ENCODE peak calls at places on chromosomes 3 and 15, in nine cellular contexts. F, Z, X, E, R, K, G, W and H are unnamed samples.

GRCh38 chr3:34957707-34958106 is 681.6 kb upstream of the ARPP21 start:
- DNase-seq in F (no peak), G (no peak), K (no peak), X (no peak), Z (no peak), R (no peak), W (no peak), E (no peak), H (no peak)

GRCh38 chr15:45425135-45425534 is 46.8 kb upstream of the GATM start:
- DNase-seq in Z (no peak), X (no peak), R (no peak), W (no peak), G (peak; percentile 19), K (no peak), E (no peak), F (no peak), H (no peak)

GRCh38 chr15:66842710-66843441 is 140.8 kb downstream of the SMAD6 start:
- DNase-seq in E (no peak), R (peak; percentile 71), Z (peak; percentile 81), W (peak; percentile 37), X (peak; percentile 75), F (peak; percentile 91), G (peak; percentile 58), K (peak; percentile 77), H (peak; percentile 70)

GRCh38 chr15:38702178-38702912 is 137.7 kb upstream of the RASGRP1 start:
- DNase-seq in R (peak; percentile 56), Z (no peak), F (no peak), E (no peak), G (no peak), K (no peak), W (peak; percentile 44), X (no peak), H (no peak)

GRCh38 chr3:114285648-114286230 is 8.1 kb upstream of the TIGIT start:
- DNase-seq in X (no peak), E (no peak), K (no peak), Z (no peak), R (no peak), W (no peak), G (no peak), F (no peak), H (no peak)

GRCh38 chr15:68789041-68789920 is 31.4 kb downstream of the ANP32A start:
- DNase-seq in F (no peak), W (no peak), G (peak; percentile 34), E (no peak), K (no peak), R (peak; percentile 59), Z (no peak), X (no peak), H (no peak)

GRCh38 chr3:76505202-76505875 is 534.6 kb upstream of the ROBO2 start:
- DNase-seq in E (no peak), R (no peak), G (no peak), K (no peak), F (no peak), W (no peak), X (no peak), Z (no peak), H (no peak)

GRCh38 chr3:99781761-99782160 is 35.9 kb upstream of the CMSS1 start:
- DNase-seq in E (no peak), Z (no peak), G (no peak), W (no peak), K (no peak), X (no peak), F (no peak), R (no peak), H (no peak)

GRCh38 chr15:45163508-45163856 is 24.3 kb downstream of the SHF start:
- DNase-seq in Z (no peak), W (no peak), K (no peak), R (no peak), E (no peak), G (no peak), X (no peak), F (no peak), H (no peak)

GRCh38 chr3:159252772-159253384 is 451.0 kb downstream of the MFSD1 start:
- DNase-seq in R (no peak), X (no peak), E (peak; percentile 70), W (peak; percentile 10), F (no peak), K (no peak), Z (peak; percentile 5), G (peak; percentile 80), H (no peak)

GRCh38 chr3:129627350-129628168 is 21.1 kb upstream of the PLXND1 start:
- DNase-seq in Z (peak; percentile 78), F (peak; percentile 87), W (peak; percentile 77), G (peak; percentile 90), R (no peak), E (peak; percentile 61), X (no peak), K (peak; percentile 81), H (peak; percentile 81)

GRCh38 chr3:138497851-138498250 is 63.4 kb downstream of the ESYT3 start:
- DNase-seq in F (no peak), Z (no peak), E (no peak), R (no peak), G (no peak), W (no peak), K (no peak), X (no peak), H (no peak)

GRCh38 chr3:48477959-48478480 is 26.0 kb downstream of the SHISA5 start:
- DNase-seq in R (no peak), W (no peak), G (no peak), E (no peak), K (no peak), X (no peak), F (no peak), Z (no peak), H (no peak)

GRCh38 chr3:165883866-165884478 is 46.7 kb upstream of the BCHE start:
- DNase-seq in G (no peak), R (no peak), X (no peak), W (no peak), Z (peak; percentile 2), E (no peak), F (no peak), K (no peak), H (no peak)

GRCh38 chr3:67291287-67292252 is 293.5 kb downstream of the KBTBD8 start:
- DNase-seq in W (peak; percentile 59), R (no peak), X (no peak), K (no peak), Z (no peak), F (no peak), G (no peak), E (no peak), H (no peak)

GRCh38 chr3:49802719-49803463 is at the start of gene INKA1:
- DNase-seq in X (peak; percentile 91), F (peak; percentile 95), E (peak; percentile 71), G (peak; percentile 87), K (peak; percentile 91), W (peak; percentile 75), R (peak; percentile 90), Z (peak; percentile 70), H (peak; percentile 95)

GRCh38 chr3:170421758-170422157 is 3.1 kb downstream of the CLDN11 start:
- DNase-seq in X (no peak), Z (no peak), E (no peak), R (no peak), F (no peak), K (no peak), G (no peak), W (no peak), H (no peak)

GRCh38 chr3:94967196-94967595 is 904.3 kb downstream of the NSUN3 start:
- DNase-seq in Z (no peak), E (no peak), X (no peak), R (no peak), W (no peak), G (no peak), K (no peak), F (no peak), H (no peak)

GRCh38 chr3:78988324-78988723 is 779.5 kb downstream of the ROBO1 start:
- DNase-seq in R (no peak), F (no peak), K (no peak), E (no peak), W (peak; percentile 59), Z (peak; percentile 16), X (no peak), G (peak; percentile 26), H (no peak)

GRCh38 chr15:69797615-69798014 is 300.1 kb downstream of the TLE3 start:
- DNase-seq in K (no peak), W (no peak), X (no peak), Z (no peak), F (no peak), R (no peak), G (no peak), E (no peak), H (no peak)
- TF ChIP-seq POLR2A in K (no peak), W (no peak), X (no peak), Z (no peak), F (no peak), R (no peak), G (no peak), E (no peak), H (no peak)

GRCh38 chr15:64858136-64858535 is 16.4 kb downstream of the PLEKHO2 start:
- DNase-seq in X (no peak), W (no peak), Z (no peak), K (no peak), F (no peak), E (no peak), R (no peak), G (no peak), H (no peak)
- H3K27ac ChIP-seq in X (peak overlapping the region; percentile 64), W (no peak overlapping the region), Z (no peak overlapping the region), K (peak overlapping the region; percentile 72), F (peak overlapping the region; percentile 82), E (no peak overlapping the region), R (peak overlapping the region; percentile 33), G (no peak overlapping the region), H (peak overlapping the region; percentile 74)

GRCh38 chr15:41309226-41309905 is 23.0 kb downstream of the OIP5 start:
- DNase-seq in X (no peak), W (no peak), E (no peak), R (no peak), Z (no peak), K (no peak), F (no peak), G (no peak), H (no peak)
- H3K4me3 ChIP-seq in X (no peak overlapping the region), W (no peak overlapping the region), E (no peak overlapping the region), R (no peak overlapping the region), Z (no peak overlapping the region), K (no peak overlapping the region), F (no peak overlapping the region), G (no peak overlapping the region), H (no peak overlapping the region)

GRCh38 chr3:142981901-142982773 is 18.7 kb upstream of the PAQR9 start:
- DNase-seq in Z (no peak), R (no peak), K (no peak), X (no peak), G (no peak), F (no peak), E (no peak), W (no peak), H (no peak)

GRCh38 chr3:142984255-142984654 is 17.1 kb upstream of the U2SURP start:
- DNase-seq in F (no peak), R (no peak), X (no peak), K (no peak), W (no peak), G (no peak), Z (no peak), E (no peak), H (no peak)

GRCh38 chr3:142987080-142987700 is 14.2 kb upstream of the U2SURP start:
- DNase-seq in G (peak; percentile 51), Z (peak; percentile 54), F (no peak), R (no peak), K (no peak), E (no peak), X (no peak), W (peak; percentile 18), H (no peak)

GRCh38 chr3:142981108-142981507 is 17.6 kb upstream of the PAQR9 start:
- DNase-seq in W (no peak), R (no peak), G (no peak), F (no peak), Z (no peak), K (no peak), E (no peak), X (no peak), H (no peak)

GRCh38 chr3:142983318-142983717 is 18.1 kb upstream of the U2SURP start:
- DNase-seq in E (no peak), K (no peak), G (no peak), X (no peak), R (no peak), W (no peak), F (no peak), Z (no peak), H (no peak)
- TF ChIP-seq POLR2A in E (no peak), K (no peak), G (no peak), X (no peak), R (no peak), W (no peak), F (no peak), Z (no peak), H (no peak)